ENCODE peak calls at places on chromosomes 4 and X, in four cellular contexts. One of them, this sample, is unnamed.

GRCh38 chrX:83511208-83511607 is 3.1 kb downstream of the POU3F4 start:
- DNase-seq in GM06990: no peak
- DNase-seq in brain microvascular endothelial cell: no peak
- DNase-seq in fibroblast of pulmonary artery: no peak
- DNase-seq in this sample: no peak

GRCh38 chr4:185839204-185839712 is 27.3 kb upstream of the SORBS2 start:
- DNase-seq in GM06990: no peak
- DNase-seq in brain microvascular endothelial cell: peak
- DNase-seq in fibroblast of pulmonary artery: peak
- DNase-seq in this sample: peak

GRCh38 chrX:68919707-68920106 is 90.9 kb downstream of the EFNB1 start:
- DNase-seq in GM06990: no peak
- DNase-seq in brain microvascular endothelial cell: no peak
- DNase-seq in fibroblast of pulmonary artery: no peak
- DNase-seq in this sample: peak

GRCh38 chr4:6437682-6438264 is 34.6 kb downstream of the PPP2R2C start:
- DNase-seq in GM06990: no peak
- DNase-seq in brain microvascular endothelial cell: no peak
- DNase-seq in fibroblast of pulmonary artery: no peak
- DNase-seq in this sample: no peak

GRCh38 chr4:37392540-37393255 is 148.2 kb downstream of the NWD2 start:
- DNase-seq in GM06990: no peak
- DNase-seq in brain microvascular endothelial cell: no peak
- DNase-seq in fibroblast of pulmonary artery: peak
- DNase-seq in this sample: peak

GRCh38 chrX:24513416-24513815 is 48.3 kb downstream of the PDK3 start:
- DNase-seq in GM06990: peak
- DNase-seq in brain microvascular endothelial cell: no peak
- DNase-seq in fibroblast of pulmonary artery: no peak
- DNase-seq in this sample: peak

GRCh38 chr4:2934077-2934812 is 29.0 kb downstream of the NOP14 start:
- DNase-seq in GM06990: peak
- DNase-seq in brain microvascular endothelial cell: peak
- DNase-seq in fibroblast of pulmonary artery: peak
- DNase-seq in this sample: peak

GRCh38 chr4:45646885-45647598 is 476.8 kb downstream of the GABRG1 start:
- DNase-seq in GM06990: no peak
- DNase-seq in brain microvascular endothelial cell: no peak
- DNase-seq in fibroblast of pulmonary artery: no peak
- DNase-seq in this sample: no peak

GRCh38 chr4:23006756-23007155 is 314.0 kb downstream of the GBA3 start:
- DNase-seq in GM06990: no peak
- DNase-seq in brain microvascular endothelial cell: no peak
- DNase-seq in fibroblast of pulmonary artery: peak
- DNase-seq in this sample: no peak

GRCh38 chrX:124940536-124940935 is 379.1 kb upstream of the TEX13C start:
- DNase-seq in GM06990: no peak
- DNase-seq in brain microvascular endothelial cell: no peak
- DNase-seq in fibroblast of pulmonary artery: no peak
- DNase-seq in this sample: no peak

GRCh38 chr4:4308800-4309441 is 18.9 kb downstream of the ZBTB49 start:
- DNase-seq in GM06990: no peak
- DNase-seq in brain microvascular endothelial cell: peak
- DNase-seq in fibroblast of pulmonary artery: no peak
- DNase-seq in this sample: no peak

GRCh38 chr4:1567808-1568581 is 116.1 kb downstream of the FAM53A start:
- DNase-seq in GM06990: no peak
- DNase-seq in brain microvascular endothelial cell: no peak
- DNase-seq in fibroblast of pulmonary artery: no peak
- DNase-seq in this sample: no peak

GRCh38 chr4:2071912-2072867 is 13.1 kb downstream of the NAT8L start:
- DNase-seq in GM06990: no peak
- DNase-seq in brain microvascular endothelial cell: no peak
- DNase-seq in fibroblast of pulmonary artery: no peak
- DNase-seq in this sample: no peak

GRCh38 chrX:20515841-20516461 is 249.2 kb upstream of the RPS6KA3 start:
- DNase-seq in GM06990: peak
- DNase-seq in brain microvascular endothelial cell: peak
- DNase-seq in fibroblast of pulmonary artery: peak
- DNase-seq in this sample: peak

GRCh38 chr4:104907991-104908390 is 238.7 kb upstream of the TET2 start:
- DNase-seq in GM06990: no peak
- DNase-seq in brain microvascular endothelial cell: no peak
- DNase-seq in fibroblast of pulmonary artery: no peak
- DNase-seq in this sample: no peak

GRCh38 chr4:124712417-124713212 is at the start of gene ANKRD50:
- DNase-seq in GM06990: peak
- DNase-seq in brain microvascular endothelial cell: peak
- DNase-seq in fibroblast of pulmonary artery: peak
- DNase-seq in this sample: peak

GRCh38 chrX:63434665-63435064 is 83.5 kb upstream of the SPIN4 start:
- DNase-seq in GM06990: no peak
- DNase-seq in brain microvascular endothelial cell: no peak
- DNase-seq in fibroblast of pulmonary artery: peak
- DNase-seq in this sample: no peak

GRCh38 chr4:165384608-165385007 is 5.8 kb downstream of the CPE start:
- DNase-seq in GM06990: no peak
- DNase-seq in brain microvascular endothelial cell: no peak
- DNase-seq in fibroblast of pulmonary artery: peak
- DNase-seq in this sample: no peak

GRCh38 chr4:152983774-152984411 is 47.8 kb downstream of the FHDC1 start:
- DNase-seq in GM06990: no peak
- DNase-seq in brain microvascular endothelial cell: peak
- DNase-seq in fibroblast of pulmonary artery: peak
- DNase-seq in this sample: no peak

GRCh38 chr4:67746797-67747495 is 7.2 kb downstream of the GNRHR start:
- DNase-seq in GM06990: peak
- DNase-seq in brain microvascular endothelial cell: no peak
- DNase-seq in fibroblast of pulmonary artery: peak
- DNase-seq in this sample: peak

GRCh38 chr4:24912252-24913098 is at the start of gene CCDC149:
- DNase-seq in GM06990: no peak
- DNase-seq in brain microvascular endothelial cell: peak
- DNase-seq in fibroblast of pulmonary artery: peak
- DNase-seq in this sample: no peak

GRCh38 chrX:103418811-103419210 is 42.5 kb downstream of the BEX3 start:
- DNase-seq in GM06990: no peak
- DNase-seq in brain microvascular endothelial cell: no peak
- DNase-seq in fibroblast of pulmonary artery: peak
- DNase-seq in this sample: no peak

GRCh38 chrX:103428525-103428924 is 52.2 kb downstream of the BEX3 start:
- DNase-seq in GM06990: no peak
- DNase-seq in brain microvascular endothelial cell: no peak
- DNase-seq in fibroblast of pulmonary artery: no peak
- DNase-seq in this sample: no peak

DNA sequence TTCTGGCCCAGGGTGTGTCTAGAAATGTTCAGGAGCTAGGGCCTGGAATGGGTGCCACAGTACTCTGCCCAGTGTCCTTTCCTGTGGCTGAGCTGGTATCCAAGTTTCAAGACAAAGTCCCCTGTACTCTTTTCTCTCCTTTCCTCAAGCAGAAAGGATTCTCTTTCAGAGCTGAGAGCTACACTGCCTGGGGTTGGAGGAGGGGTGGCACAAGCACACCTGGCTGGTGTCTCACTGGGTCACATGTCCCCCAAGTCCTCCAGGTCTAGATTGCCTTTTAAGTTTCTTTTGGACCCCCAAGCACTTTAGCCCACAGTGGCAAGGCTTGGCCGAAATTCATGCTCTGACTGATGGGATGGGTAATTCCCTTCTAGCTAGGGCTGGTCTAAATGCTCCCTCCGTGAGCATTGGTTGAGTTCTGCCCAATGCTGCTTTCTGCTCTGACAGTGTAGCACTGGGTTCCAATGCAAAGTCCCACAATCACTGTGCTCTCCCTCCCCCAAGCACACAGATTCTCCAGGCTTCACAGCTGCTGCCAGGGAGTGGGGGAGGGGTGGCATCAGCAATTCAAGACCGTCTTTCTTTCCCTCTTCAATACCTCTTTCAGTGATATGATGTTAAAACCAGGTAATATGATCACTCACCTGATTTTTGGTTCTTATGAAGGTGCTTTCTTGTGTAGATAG is 47.8 kb downstream of the BEX3 start:
- DNase-seq in GM06990: no peak
- DNase-seq in brain microvascular endothelial cell: no peak
- DNase-seq in fibroblast of pulmonary artery: no peak
- DNase-seq in this sample: no peak
- H3K4me3 ChIP-seq in GM06990: no peak
- H3K4me3 ChIP-seq in brain microvascular endothelial cell: no peak
- H3K4me3 ChIP-seq in fibroblast of pulmonary artery: no peak
- H3K4me3 ChIP-seq in this sample: no peak

GRCh38 chrX:119189115-119189514 is 47.0 kb upstream of the PGRMC1 start:
- DNase-seq in GM06990: no peak
- DNase-seq in brain microvascular endothelial cell: no peak
- DNase-seq in fibroblast of pulmonary artery: no peak
- DNase-seq in this sample: no peak
- TF ChIP-seq CTCF in GM06990: no peak
- TF ChIP-seq CTCF in brain microvascular endothelial cell: no peak
- TF ChIP-seq CTCF in fibroblast of pulmonary artery: no peak
- TF ChIP-seq CTCF in this sample: no peak

DNA sequence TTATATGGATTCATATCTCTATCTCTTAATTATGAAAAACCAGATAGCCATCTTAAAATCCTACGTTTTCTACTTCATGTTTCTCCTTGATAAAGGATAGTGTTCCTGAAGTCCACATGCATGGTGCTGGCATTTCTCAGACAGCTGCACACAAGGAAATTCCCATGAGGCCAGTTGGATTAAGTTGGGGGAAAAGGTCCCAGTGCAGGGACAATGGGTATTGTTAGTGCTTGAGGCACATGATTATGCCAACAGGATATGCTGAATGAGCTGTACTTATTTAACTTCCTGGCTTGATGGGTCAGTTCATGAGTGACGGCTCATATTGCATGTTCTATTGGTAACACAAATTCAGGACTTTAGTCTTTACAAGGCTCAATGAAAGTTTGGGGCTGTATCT is 913.9 kb upstream of the NDST4 start:
- DNase-seq in GM06990: no peak
- DNase-seq in brain microvascular endothelial cell: no peak
- DNase-seq in fibroblast of pulmonary artery: no peak
- DNase-seq in this sample: no peak
- H3K4me3 ChIP-seq in GM06990: no peak
- H3K4me3 ChIP-seq in brain microvascular endothelial cell: no peak
- H3K4me3 ChIP-seq in fibroblast of pulmonary artery: no peak
- H3K4me3 ChIP-seq in this sample: no peak

DNA sequence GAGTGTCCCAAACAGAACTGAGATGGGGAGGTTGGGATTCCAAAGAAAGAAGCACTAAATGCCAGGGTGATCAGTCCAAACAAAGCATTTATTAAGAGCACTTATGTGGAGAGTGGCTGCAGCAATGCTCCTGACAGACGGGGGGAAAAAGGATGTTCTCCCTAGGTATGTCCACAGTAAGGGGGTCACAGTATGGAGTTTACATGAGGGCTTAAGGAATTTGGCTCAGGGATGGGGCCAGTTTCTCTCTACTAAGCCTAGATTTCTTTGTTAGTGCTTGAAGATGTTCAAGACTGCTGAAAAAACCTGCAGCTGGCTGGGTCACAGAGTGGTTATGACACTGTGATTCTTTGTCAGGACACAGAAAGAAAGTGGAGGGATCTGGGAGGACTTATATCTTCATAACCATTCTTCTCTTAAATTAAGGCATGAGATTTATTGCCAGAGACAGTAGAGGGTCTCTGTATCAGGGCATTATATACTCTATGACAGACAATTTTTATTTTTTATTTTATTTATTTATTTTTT is 1468.0 kb downstream of the C4orf33 start:
- DNase-seq in GM06990: no peak
- DNase-seq in brain microvascular endothelial cell: no peak
- DNase-seq in fibroblast of pulmonary artery: no peak
- DNase-seq in this sample: no peak
- TF ChIP-seq CTCF in GM06990: no peak
- TF ChIP-seq CTCF in brain microvascular endothelial cell: no peak
- TF ChIP-seq CTCF in fibroblast of pulmonary artery: no peak
- TF ChIP-seq CTCF in this sample: no peak

DNA sequence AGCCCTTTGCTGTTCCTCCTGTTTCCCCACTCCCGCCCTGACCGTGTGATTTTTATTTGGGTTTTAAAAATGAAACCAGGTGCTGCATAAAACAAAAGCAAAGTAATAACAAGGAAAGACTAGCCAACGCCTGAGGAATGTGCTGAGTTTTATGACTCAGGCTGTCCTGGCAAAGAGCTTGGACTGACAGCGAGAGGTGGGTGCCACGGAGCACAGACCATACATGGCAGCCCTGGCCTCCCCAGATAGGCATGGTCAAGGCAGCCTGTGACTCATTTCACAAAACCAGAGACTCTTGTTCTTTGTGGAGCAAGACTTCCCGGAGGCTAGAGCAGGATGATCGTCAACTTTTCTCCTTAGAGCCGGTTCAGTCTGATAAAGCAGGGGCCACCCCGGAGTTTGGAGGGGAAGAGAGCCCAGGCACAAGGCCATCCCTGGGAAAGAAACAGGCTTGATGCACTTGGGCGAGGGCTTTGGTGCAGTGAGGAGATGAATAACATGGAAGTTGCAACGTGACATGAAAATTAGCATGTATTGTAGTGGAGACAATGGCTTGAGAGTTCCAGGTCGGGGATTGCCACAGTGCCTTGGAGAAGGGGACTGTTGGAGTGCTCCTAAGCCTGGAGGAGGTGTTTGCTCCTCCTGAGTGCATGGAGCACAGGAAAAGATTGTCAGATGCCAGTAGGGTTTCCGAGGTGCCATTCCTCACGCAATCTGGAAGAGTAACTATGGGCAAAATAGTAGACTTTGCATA is 54.8 kb downstream of the C4orf51 start:
- DNase-seq in GM06990: peak
- DNase-seq in brain microvascular endothelial cell: peak
- DNase-seq in fibroblast of pulmonary artery: peak
- DNase-seq in this sample: peak
- H3K4me3 ChIP-seq in GM06990: no peak
- H3K4me3 ChIP-seq in brain microvascular endothelial cell: peak
- H3K4me3 ChIP-seq in fibroblast of pulmonary artery: peak
- H3K4me3 ChIP-seq in this sample: peak